ENCODE peak calls at places on chromosome 19, in ten cellular contexts. One of them, this sample, is unnamed.

GRCh38 chr19:11486661-11487503 is 6.0 kb upstream of the ELAVL3 start:
- DNase-seq in LoVo: no peak
- DNase-seq in GM12864: no peak
- DNase-seq in T-cell: no peak
- DNase-seq in keratinocyte: no peak
- DNase-seq in nephron progenitor cell: no peak
- DNase-seq in cerebellar cortex: no peak
- DNase-seq in activated naive CD4-positive, alpha-beta T cell: no peak
- DNase-seq in pons: no peak
- DNase-seq in GDM1: no peak
- DNase-seq in this sample: no peak

GRCh38 chr19:677201-677600 is 1.0 kb downstream of the FSTL3 start:
- DNase-seq in nephron progenitor cell: no peak
- DNase-seq in GM12864: no peak
- DNase-seq in activated naive CD4-positive, alpha-beta T cell: no peak
- DNase-seq in cerebellar cortex: no peak
- DNase-seq in LoVo: peak; percentile 77
- DNase-seq in keratinocyte: no peak
- DNase-seq in T-cell: no peak
- DNase-seq in pons: no peak
- DNase-seq in GDM1: no peak
- DNase-seq in this sample: peak; percentile 70

GRCh38 chr19:28905996-28906395 is 307.0 kb downstream of the UQCRFS1 start:
- DNase-seq in nephron progenitor cell: no peak
- DNase-seq in cerebellar cortex: no peak
- DNase-seq in GDM1: no peak
- DNase-seq in GM12864: no peak
- DNase-seq in pons: no peak
- DNase-seq in activated naive CD4-positive, alpha-beta T cell: no peak
- DNase-seq in T-cell: no peak
- DNase-seq in keratinocyte: no peak
- DNase-seq in LoVo: no peak
- DNase-seq in this sample: no peak

GRCh38 chr19:48121909-48122371 is 11.3 kb upstream of the PLA2G4C start:
- DNase-seq in T-cell: no peak
- DNase-seq in LoVo: no peak
- DNase-seq in nephron progenitor cell: no peak
- DNase-seq in pons: no peak
- DNase-seq in activated naive CD4-positive, alpha-beta T cell: no peak
- DNase-seq in GM12864: no peak
- DNase-seq in GDM1: peak; percentile 19
- DNase-seq in cerebellar cortex: no peak
- DNase-seq in keratinocyte: no peak
- DNase-seq in this sample: no peak

GRCh38 chr19:2115911-2116426 is 19.3 kb downstream of the IZUMO4 start:
- DNase-seq in activated naive CD4-positive, alpha-beta T cell: no peak
- DNase-seq in GM12864: no peak
- DNase-seq in keratinocyte: no peak
- DNase-seq in LoVo: no peak
- DNase-seq in cerebellar cortex: no peak
- DNase-seq in pons: no peak
- DNase-seq in nephron progenitor cell: no peak
- DNase-seq in T-cell: no peak
- DNase-seq in GDM1: no peak
- DNase-seq in this sample: no peak

GRCh38 chr19:23393121-23393520 is 2.1 kb downstream of the ZNF91 start:
- DNase-seq in cerebellar cortex: no peak
- DNase-seq in GM12864: no peak
- DNase-seq in nephron progenitor cell: no peak
- DNase-seq in LoVo: no peak
- DNase-seq in pons: no peak
- DNase-seq in keratinocyte: no peak
- DNase-seq in activated naive CD4-positive, alpha-beta T cell: no peak
- DNase-seq in GDM1: no peak
- DNase-seq in T-cell: no peak
- DNase-seq in this sample: no peak

GRCh38 chr19:50365434-50366306 is at the start of gene NAPSA:
- DNase-seq in pons: no peak
- DNase-seq in T-cell: no peak
- DNase-seq in GDM1: no peak
- DNase-seq in cerebellar cortex: no peak
- DNase-seq in GM12864: no peak
- DNase-seq in nephron progenitor cell: no peak
- DNase-seq in keratinocyte: no peak
- DNase-seq in activated naive CD4-positive, alpha-beta T cell: no peak
- DNase-seq in LoVo: no peak
- DNase-seq in this sample: no peak

GRCh38 chr19:4474504-4475136 is 2.5 kb downstream of the HDGFL2 start:
- DNase-seq in keratinocyte: no peak
- DNase-seq in LoVo: no peak
- DNase-seq in cerebellar cortex: peak; percentile 90
- DNase-seq in GM12864: no peak
- DNase-seq in T-cell: no peak
- DNase-seq in pons: peak; percentile 63
- DNase-seq in nephron progenitor cell: peak; percentile 74
- DNase-seq in activated naive CD4-positive, alpha-beta T cell: no peak
- DNase-seq in GDM1: no peak
- DNase-seq in this sample: no peak

GRCh38 chr19:6767357-6768235 is at the start of gene SH2D3A:
- DNase-seq in GM12864: peak; percentile 90
- DNase-seq in nephron progenitor cell: peak; percentile 76
- DNase-seq in activated naive CD4-positive, alpha-beta T cell: peak; percentile 81
- DNase-seq in pons: no peak
- DNase-seq in keratinocyte: peak; percentile 95
- DNase-seq in GDM1: peak; percentile 86
- DNase-seq in LoVo: peak; percentile 95
- DNase-seq in cerebellar cortex: peak; percentile 52
- DNase-seq in T-cell: peak; percentile 92
- DNase-seq in this sample: peak; percentile 81

GRCh38 chr19:39362682-39363657 is 20.7 kb downstream of the SAMD4B start:
- DNase-seq in nephron progenitor cell: no peak
- DNase-seq in pons: no peak
- DNase-seq in GDM1: no peak
- DNase-seq in GM12864: no peak
- DNase-seq in LoVo: peak; percentile 32
- DNase-seq in activated naive CD4-positive, alpha-beta T cell: no peak
- DNase-seq in cerebellar cortex: no peak
- DNase-seq in T-cell: no peak
- DNase-seq in keratinocyte: no peak
- DNase-seq in this sample: peak; percentile 47

GRCh38 chr19:53553865-53554791 is 16.2 kb downstream of the ZNF331 start:
- DNase-seq in pons: peak; percentile 75
- DNase-seq in nephron progenitor cell: no peak
- DNase-seq in GDM1: peak; percentile 16
- DNase-seq in T-cell: peak; percentile 96
- DNase-seq in activated naive CD4-positive, alpha-beta T cell: peak; percentile 75
- DNase-seq in GM12864: peak; percentile 57
- DNase-seq in keratinocyte: peak; percentile 55
- DNase-seq in cerebellar cortex: peak; percentile 76
- DNase-seq in LoVo: no peak
- DNase-seq in this sample: peak; percentile 78

GRCh38 chr19:42330521-42330835 is 5.0 kb downstream of the MEGF8 start:
- DNase-seq in pons: no peak
- DNase-seq in GM12864: no peak
- DNase-seq in keratinocyte: no peak
- DNase-seq in GDM1: no peak
- DNase-seq in activated naive CD4-positive, alpha-beta T cell: no peak
- DNase-seq in nephron progenitor cell: no peak
- DNase-seq in LoVo: no peak
- DNase-seq in cerebellar cortex: no peak
- DNase-seq in T-cell: no peak
- DNase-seq in this sample: no peak